ENCODE peak calls at places on chromosomes 2 and 18, in five cellular contexts. One of them, this sample, is unnamed. For H3K4me1, the result is how much of the 10 kb centered on the place peaks cover.

GRCh38 chr18:69358197-69358895 is 42.3 kb upstream of the DOK6 start:
- DNase-seq in Peyer's patch: no peak
- DNase-seq in spleen: no peak
- DNase-seq in sigmoid colon: no peak
- DNase-seq in IMR-90: no peak
- DNase-seq in this sample: no peak

GRCh38 chr2:237980751-237981150 is 13.9 kb downstream of the UBE2F start:
- DNase-seq in Peyer's patch: peak
- DNase-seq in spleen: no peak
- DNase-seq in sigmoid colon: no peak
- DNase-seq in IMR-90: no peak
- DNase-seq in this sample: peak

GRCh38 chr2:156325671-156326385 is 6.7 kb downstream of the NR4A2 start:
- DNase-seq in Peyer's patch: no peak
- DNase-seq in spleen: no peak
- DNase-seq in sigmoid colon: no peak
- DNase-seq in IMR-90: no peak
- DNase-seq in this sample: no peak

GRCh38 chr2:102588213-102588939 is 31.0 kb upstream of the SLC9A2 start:
- DNase-seq in Peyer's patch: no peak
- DNase-seq in spleen: no peak
- DNase-seq in sigmoid colon: no peak
- DNase-seq in IMR-90: no peak
- DNase-seq in this sample: no peak

GRCh38 chr2:46460241-46460921 is 19.0 kb upstream of the TMEM247 start:
- DNase-seq in Peyer's patch: no peak
- DNase-seq in spleen: no peak
- DNase-seq in sigmoid colon: peak
- DNase-seq in IMR-90: no peak
- DNase-seq in this sample: peak

GRCh38 chr18:22398464-22398863 is 19.3 kb downstream of the CTAGE1 start:
- DNase-seq in Peyer's patch: no peak
- DNase-seq in spleen: no peak
- DNase-seq in sigmoid colon: no peak
- DNase-seq in IMR-90: no peak
- DNase-seq in this sample: no peak

GRCh38 chr2:31297751-31298150 is 63.8 kb downstream of the EHD3 start:
- DNase-seq in Peyer's patch: peak
- DNase-seq in spleen: no peak
- DNase-seq in sigmoid colon: no peak
- DNase-seq in IMR-90: peak
- DNase-seq in this sample: no peak

GRCh38 chr18:33051397-33051796 is 278.6 kb upstream of the KLHL14 start:
- DNase-seq in Peyer's patch: no peak
- DNase-seq in spleen: no peak
- DNase-seq in sigmoid colon: no peak
- DNase-seq in IMR-90: no peak
- DNase-seq in this sample: no peak

GRCh38 chr2:126707191-126707590 is 51.2 kb downstream of the GYPC start:
- DNase-seq in Peyer's patch: no peak
- DNase-seq in spleen: no peak
- DNase-seq in sigmoid colon: no peak
- DNase-seq in IMR-90: no peak
- DNase-seq in this sample: peak

GRCh38 chr2:192444286-192444838 is 249.6 kb upstream of the TMEFF2 start:
- DNase-seq in Peyer's patch: no peak
- DNase-seq in spleen: no peak
- DNase-seq in sigmoid colon: no peak
- DNase-seq in IMR-90: no peak
- DNase-seq in this sample: no peak

GRCh38 chr18:47050468-47050867 is 15.0 kb upstream of the ELOA2 start:
- DNase-seq in Peyer's patch: no peak
- DNase-seq in spleen: no peak
- DNase-seq in sigmoid colon: no peak
- DNase-seq in IMR-90: peak
- DNase-seq in this sample: no peak

GRCh38 chr18:47601608-47602272 is 328.7 kb downstream of the SMAD2 start:
- DNase-seq in Peyer's patch: no peak
- DNase-seq in spleen: no peak
- DNase-seq in sigmoid colon: no peak
- DNase-seq in IMR-90: no peak
- DNase-seq in this sample: no peak

GRCh38 chr2:101106453-101107181 is 44.6 kb downstream of the TBC1D8 start:
- DNase-seq in Peyer's patch: no peak
- DNase-seq in spleen: no peak
- DNase-seq in sigmoid colon: no peak
- DNase-seq in IMR-90: peak
- DNase-seq in this sample: no peak

GRCh38 chr2:224956706-224957105 is 85.6 kb downstream of the DOCK10 start:
- DNase-seq in Peyer's patch: no peak
- DNase-seq in spleen: no peak
- DNase-seq in sigmoid colon: no peak
- DNase-seq in IMR-90: no peak
- DNase-seq in this sample: no peak

GRCh38 chr2:103435010-103435409 is 673.2 kb downstream of the TMEM182 start:
- DNase-seq in Peyer's patch: no peak
- DNase-seq in spleen: no peak
- DNase-seq in sigmoid colon: no peak
- DNase-seq in IMR-90: no peak
- DNase-seq in this sample: no peak

DNA sequence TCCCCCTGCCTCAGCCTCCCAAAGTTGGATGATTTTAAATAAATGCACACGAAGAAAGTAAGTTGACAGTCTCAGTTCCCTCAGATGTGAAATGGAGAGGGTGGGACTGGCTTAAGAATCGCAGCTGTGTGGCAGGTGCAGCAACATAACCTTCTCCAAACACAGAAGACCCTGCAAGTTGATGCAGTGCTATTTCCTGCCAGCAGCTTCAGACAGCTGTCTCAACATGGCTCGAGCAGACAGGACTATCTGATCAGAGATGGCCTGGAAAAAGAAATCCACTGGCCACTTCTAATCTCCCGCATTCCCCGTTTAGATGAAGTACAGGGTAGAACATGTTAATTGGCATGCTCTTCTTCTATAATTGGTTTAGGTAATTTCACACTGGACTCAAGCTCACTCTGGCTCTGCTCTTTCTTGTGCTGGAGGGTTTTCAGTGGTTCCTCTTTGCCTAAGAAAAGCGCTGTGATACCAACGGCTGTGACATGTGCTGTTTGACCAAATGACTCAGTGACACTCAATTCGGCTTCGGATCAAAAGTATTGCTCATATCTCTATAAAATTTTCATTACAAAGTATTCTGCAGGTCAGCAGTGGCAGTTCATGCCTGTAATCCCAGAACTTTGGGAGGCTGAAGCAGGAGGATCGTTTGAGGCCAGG is 40.2 kb downstream of the MYOM1 start:
- DNase-seq in Peyer's patch: peak
- DNase-seq in spleen: no peak
- DNase-seq in sigmoid colon: no peak
- DNase-seq in IMR-90: no peak
- DNase-seq in this sample: no peak
- TF ChIP-seq POLR2A in Peyer's patch: no peak
- TF ChIP-seq POLR2A in spleen: no peak
- TF ChIP-seq POLR2A in sigmoid colon: no peak
- TF ChIP-seq POLR2A in IMR-90: no peak
- TF ChIP-seq POLR2A in this sample: no peak

DNA sequence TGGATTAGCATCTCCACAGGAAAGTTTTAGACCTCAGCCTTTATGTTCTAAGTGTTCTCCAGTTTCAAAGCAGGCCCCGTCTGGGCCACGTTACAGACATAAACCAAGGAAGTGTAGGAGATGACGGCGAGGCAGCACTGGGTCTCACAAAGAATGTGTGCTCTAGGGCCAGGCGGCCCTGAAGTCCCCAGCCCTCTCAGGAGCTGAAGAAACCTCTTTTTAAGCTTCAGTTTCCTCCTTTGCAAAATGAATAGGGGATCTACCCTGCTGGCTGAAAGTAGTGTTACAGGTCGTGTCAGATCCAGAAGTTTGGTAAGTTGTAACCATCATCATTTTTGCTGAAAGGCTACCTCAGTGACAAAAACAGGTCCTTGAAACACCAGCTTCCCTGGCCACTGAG is 81.7 kb downstream of the SPRED2 start:
- DNase-seq in Peyer's patch: no peak
- DNase-seq in spleen: no peak
- DNase-seq in sigmoid colon: no peak
- DNase-seq in IMR-90: no peak
- DNase-seq in this sample: no peak
- H3K4me3 ChIP-seq in Peyer's patch: no peak
- H3K4me3 ChIP-seq in spleen: no peak
- H3K4me3 ChIP-seq in sigmoid colon: no peak
- H3K4me3 ChIP-seq in IMR-90: no peak
- H3K4me3 ChIP-seq in this sample: no peak

GRCh38 chr2:152098798-152099654 is at the start of gene CACNB4:
- DNase-seq in Peyer's patch: no peak
- DNase-seq in spleen: peak
- DNase-seq in sigmoid colon: no peak
- DNase-seq in IMR-90: no peak
- DNase-seq in this sample: peak
- H3K4me1 ChIP-seq in Peyer's patch: under half
- H3K4me1 ChIP-seq in spleen: under half
- H3K4me1 ChIP-seq in sigmoid colon: under half
- H3K4me1 ChIP-seq in IMR-90: under half
- H3K4me1 ChIP-seq in this sample: under half

GRCh38 chr2:37649518-37649917 is 21.9 kb downstream of the CDC42EP3 start:
- DNase-seq in Peyer's patch: no peak
- DNase-seq in spleen: no peak
- DNase-seq in sigmoid colon: no peak
- DNase-seq in IMR-90: no peak
- DNase-seq in this sample: no peak
- TF ChIP-seq POLR2A in Peyer's patch: no peak
- TF ChIP-seq POLR2A in spleen: no peak
- TF ChIP-seq POLR2A in sigmoid colon: no peak
- TF ChIP-seq POLR2A in IMR-90: no peak
- TF ChIP-seq POLR2A in this sample: no peak

GRCh38 chr2:24820175-24820513 is 26.9 kb downstream of the CENPO start:
- DNase-seq in Peyer's patch: no peak
- DNase-seq in spleen: no peak
- DNase-seq in sigmoid colon: no peak
- DNase-seq in IMR-90: no peak
- DNase-seq in this sample: peak

GRCh38 chr2:24820598-24821432 is 27.6 kb downstream of the CENPO start:
- DNase-seq in Peyer's patch: no peak
- DNase-seq in spleen: peak
- DNase-seq in sigmoid colon: peak
- DNase-seq in IMR-90: no peak
- DNase-seq in this sample: peak

GRCh38 chr2:24821433-24821891 is 28.2 kb downstream of the CENPO start:
- DNase-seq in Peyer's patch: no peak
- DNase-seq in spleen: peak
- DNase-seq in sigmoid colon: peak
- DNase-seq in IMR-90: no peak
- DNase-seq in this sample: peak

GRCh38 chr2:24824071-24824588 is 30.9 kb downstream of the CENPO start:
- DNase-seq in Peyer's patch: no peak
- DNase-seq in spleen: peak
- DNase-seq in sigmoid colon: peak
- DNase-seq in IMR-90: no peak
- DNase-seq in this sample: peak

GRCh38 chr2:24822049-24822706 is 29.0 kb downstream of the CENPO start:
- DNase-seq in Peyer's patch: no peak
- DNase-seq in spleen: no peak
- DNase-seq in sigmoid colon: peak
- DNase-seq in IMR-90: no peak
- DNase-seq in this sample: peak
- H3K4me3 ChIP-seq in Peyer's patch: no peak
- H3K4me3 ChIP-seq in spleen: no peak
- H3K4me3 ChIP-seq in sigmoid colon: no peak
- H3K4me3 ChIP-seq in IMR-90: no peak
- H3K4me3 ChIP-seq in this sample: no peak

DNA sequence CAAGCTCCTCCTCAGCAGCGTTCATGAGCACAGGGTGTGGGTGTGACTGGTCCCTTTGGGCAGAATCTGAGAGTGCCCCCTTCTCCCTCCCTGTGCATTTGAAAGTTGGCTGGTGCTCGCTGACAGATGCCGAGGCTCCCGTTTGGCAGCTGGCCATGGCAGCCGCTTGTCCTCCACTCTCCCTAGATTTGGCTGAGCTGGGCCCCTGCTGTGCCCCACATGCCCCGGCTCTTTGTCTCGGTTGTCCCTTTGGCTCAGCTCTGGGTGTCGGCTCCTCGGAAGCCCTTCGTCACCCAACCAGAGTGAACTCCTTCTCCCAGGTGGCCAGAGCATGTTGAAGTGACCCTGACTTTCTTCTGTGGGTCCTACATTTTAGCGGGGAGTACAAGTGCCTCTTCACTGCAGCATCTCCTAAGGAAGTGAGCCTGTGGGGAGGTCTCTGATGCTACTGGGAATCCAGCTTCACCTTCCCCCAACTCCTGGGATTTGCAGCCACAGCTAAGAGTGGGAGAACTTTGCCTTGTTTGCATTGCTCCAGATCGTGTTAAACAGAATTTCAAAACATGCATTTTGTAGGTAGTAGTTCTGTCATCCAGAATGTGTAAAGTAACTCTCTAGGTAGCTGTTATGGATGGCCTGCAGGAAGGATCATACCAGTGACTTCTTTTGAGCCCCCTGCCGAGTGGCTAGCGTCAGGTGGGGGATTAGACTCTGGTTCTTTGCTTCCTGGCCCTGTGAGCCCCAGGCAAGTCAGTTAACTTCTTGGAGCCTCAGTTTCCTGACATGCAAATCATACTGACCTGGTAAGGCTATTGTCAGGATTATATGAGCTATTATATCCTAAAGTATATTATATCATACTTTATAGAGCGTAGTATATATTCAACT is 24.2 kb downstream of the HPCAL1 start:
- DNase-seq in Peyer's patch: no peak
- DNase-seq in spleen: no peak
- DNase-seq in sigmoid colon: no peak
- DNase-seq in IMR-90: no peak
- DNase-seq in this sample: no peak
- H3K4me1 ChIP-seq in Peyer's patch: under half
- H3K4me1 ChIP-seq in spleen: half or more
- H3K4me1 ChIP-seq in sigmoid colon: half or more
- H3K4me1 ChIP-seq in IMR-90: under half
- H3K4me1 ChIP-seq in this sample: under half

DNA sequence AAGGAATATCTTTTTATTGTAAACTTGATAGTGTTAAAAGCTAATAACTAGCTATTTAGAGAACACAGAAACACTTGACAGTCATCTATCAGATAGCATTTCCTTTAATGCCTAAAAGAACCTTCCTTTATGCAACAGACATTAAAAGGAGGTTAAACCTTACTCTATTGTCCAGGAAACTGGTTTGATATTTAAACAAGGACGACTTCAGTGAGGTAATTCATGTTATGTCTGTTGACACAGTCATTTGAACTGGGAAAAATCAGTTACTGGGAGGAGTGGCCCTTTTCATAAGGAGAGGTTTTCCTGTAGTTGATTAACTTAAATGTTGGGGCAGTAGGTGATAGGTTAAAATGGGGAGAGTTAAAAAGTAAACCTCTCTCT is 6.7 kb downstream of the TGIF1 start:
- DNase-seq in Peyer's patch: no peak
- DNase-seq in spleen: no peak
- DNase-seq in sigmoid colon: no peak
- DNase-seq in IMR-90: no peak
- DNase-seq in this sample: no peak
- TF ChIP-seq POLR2A in Peyer's patch: no peak
- TF ChIP-seq POLR2A in spleen: no peak
- TF ChIP-seq POLR2A in sigmoid colon: no peak
- TF ChIP-seq POLR2A in IMR-90: no peak
- TF ChIP-seq POLR2A in this sample: no peak

GRCh38 chr18:63177822-63178525 is 141.6 kb downstream of the BCL2 start:
- DNase-seq in Peyer's patch: no peak
- DNase-seq in spleen: peak
- DNase-seq in sigmoid colon: peak
- DNase-seq in IMR-90: no peak
- DNase-seq in this sample: no peak
- H3K4me3 ChIP-seq in Peyer's patch: no peak
- H3K4me3 ChIP-seq in spleen: no peak
- H3K4me3 ChIP-seq in sigmoid colon: peak
- H3K4me3 ChIP-seq in IMR-90: no peak
- H3K4me3 ChIP-seq in this sample: no peak

This sample was measured in adrenal gland.